ENCODE peak calls at places on chromosomes 2 and 18, in six cellular contexts. One of them, this sample, is unnamed.

GRCh38 chr2:235463893-235464292 is 29.9 kb upstream of the AGAP1 start:
- DNase-seq in GM20000: no peak
- DNase-seq in GM03348: no peak
- DNase-seq in putamen: peak; percentile 14
- DNase-seq in HEK293T: no peak
- DNase-seq in D341Med: no peak
- DNase-seq in this sample: no peak

GRCh38 chr2:11969774-11970173 is 223.3 kb downstream of the LPIN1 start:
- DNase-seq in GM20000: no peak
- DNase-seq in GM03348: no peak
- DNase-seq in putamen: no peak
- DNase-seq in HEK293T: no peak
- DNase-seq in D341Med: no peak
- DNase-seq in this sample: no peak

GRCh38 chr2:238882083-238882755 is 34.3 kb downstream of the TWIST2 start:
- DNase-seq in GM20000: no peak
- DNase-seq in GM03348: no peak
- DNase-seq in putamen: no peak
- DNase-seq in HEK293T: no peak
- DNase-seq in D341Med: no peak
- DNase-seq in this sample: no peak

GRCh38 chr2:88187038-88187676 is 17.0 kb downstream of the THNSL2 start:
- DNase-seq in GM20000: peak; percentile 49
- DNase-seq in GM03348: peak; percentile 75
- DNase-seq in putamen: peak; percentile 47
- DNase-seq in HEK293T: peak; percentile 68
- DNase-seq in D341Med: peak; percentile 74
- DNase-seq in this sample: peak; percentile 89

GRCh38 chr2:62197017-62197586 is 1.2 kb downstream of the B3GNT2 start:
- DNase-seq in GM20000: peak; percentile 45
- DNase-seq in GM03348: peak; percentile 43
- DNase-seq in putamen: no peak
- DNase-seq in HEK293T: peak; percentile 14
- DNase-seq in D341Med: peak; percentile 39
- DNase-seq in this sample: no peak

GRCh38 chr2:155308367-155309009 is 610.0 kb downstream of the KCNJ3 start:
- DNase-seq in GM20000: no peak
- DNase-seq in GM03348: no peak
- DNase-seq in putamen: no peak
- DNase-seq in HEK293T: no peak
- DNase-seq in D341Med: no peak
- DNase-seq in this sample: no peak

GRCh38 chr18:12012697-12013096 is 31.4 kb downstream of the IMPA2 start:
- DNase-seq in GM20000: no peak
- DNase-seq in GM03348: no peak
- DNase-seq in putamen: no peak
- DNase-seq in HEK293T: no peak
- DNase-seq in D341Med: no peak
- DNase-seq in this sample: no peak

GRCh38 chr18:3485153-3486149 is 35.5 kb downstream of the TGIF1 start:
- DNase-seq in GM20000: no peak
- DNase-seq in GM03348: no peak
- DNase-seq in putamen: no peak
- DNase-seq in HEK293T: no peak
- DNase-seq in D341Med: no peak
- DNase-seq in this sample: no peak

GRCh38 chr2:121897335-121897970 is 142.0 kb downstream of the TSN start:
- DNase-seq in GM20000: peak; percentile 72
- DNase-seq in GM03348: peak; percentile 61
- DNase-seq in putamen: no peak
- DNase-seq in HEK293T: peak; percentile 59
- DNase-seq in D341Med: peak; percentile 64
- DNase-seq in this sample: peak; percentile 61

GRCh38 chr2:97740590-97741182 is 27.3 kb downstream of the ZAP70 start:
- DNase-seq in GM20000: peak; percentile 87
- DNase-seq in GM03348: peak; percentile 59
- DNase-seq in putamen: no peak
- DNase-seq in HEK293T: peak; percentile 85
- DNase-seq in D341Med: peak; percentile 72
- DNase-seq in this sample: peak; percentile 84

GRCh38 chr2:25168256-25169072 is at the start of gene POMC:
- DNase-seq in GM20000: peak; percentile 69
- DNase-seq in GM03348: peak; percentile 75
- DNase-seq in putamen: no peak
- DNase-seq in HEK293T: peak; percentile 60
- DNase-seq in D341Med: peak; percentile 56
- DNase-seq in this sample: peak; percentile 73

GRCh38 chr18:45997689-45998088 is 30.6 kb upstream of the EPG5 start:
- DNase-seq in GM20000: peak; percentile 29
- DNase-seq in GM03348: no peak
- DNase-seq in putamen: no peak
- DNase-seq in HEK293T: no peak
- DNase-seq in D341Med: no peak
- DNase-seq in this sample: no peak

GRCh38 chr2:230797515-230798495 is 66.9 kb upstream of the ITM2C start:
- DNase-seq in GM20000: peak; percentile 34
- DNase-seq in GM03348: peak; percentile 23
- DNase-seq in putamen: no peak
- DNase-seq in HEK293T: no peak
- DNase-seq in D341Med: no peak
- DNase-seq in this sample: no peak

GRCh38 chr2:117942958-117943672 is 70.8 kb downstream of the CCDC93 start:
- DNase-seq in GM20000: no peak
- DNase-seq in GM03348: peak; percentile 49
- DNase-seq in putamen: no peak
- DNase-seq in HEK293T: no peak
- DNase-seq in D341Med: no peak
- DNase-seq in this sample: no peak

GRCh38 chr2:119544075-119545031 is at the start of gene CFAP221:
- DNase-seq in GM20000: peak; percentile 72
- DNase-seq in GM03348: peak; percentile 92
- DNase-seq in putamen: peak; percentile 45
- DNase-seq in HEK293T: peak; percentile 89
- DNase-seq in D341Med: peak; percentile 90
- DNase-seq in this sample: peak; percentile 90

GRCh38 chr2:9102861-9103662 is 99.6 kb upstream of the MBOAT2 start:
- DNase-seq in GM20000: no peak
- DNase-seq in GM03348: no peak
- DNase-seq in putamen: no peak
- DNase-seq in HEK293T: no peak
- DNase-seq in D341Med: no peak
- DNase-seq in this sample: peak; percentile 93

GRCh38 chr2:234137400-234138014 is 87.0 kb downstream of the SPP2 start:
- DNase-seq in GM20000: no peak
- DNase-seq in GM03348: peak; percentile 38
- DNase-seq in putamen: no peak
- DNase-seq in HEK293T: no peak
- DNase-seq in D341Med: no peak
- DNase-seq in this sample: peak; percentile 72

GRCh38 chr2:110735366-110735765 is 3.0 kb downstream of the ACOXL start:
- DNase-seq in GM20000: no peak
- DNase-seq in GM03348: no peak
- DNase-seq in putamen: no peak
- DNase-seq in HEK293T: no peak
- DNase-seq in D341Med: no peak
- DNase-seq in this sample: peak; percentile 47

GRCh38 chr18:63325086-63325686 is 5.6 kb upstream of the BCL2 start:
- DNase-seq in GM20000: no peak
- DNase-seq in GM03348: no peak
- DNase-seq in putamen: no peak
- DNase-seq in HEK293T: no peak
- DNase-seq in D341Med: no peak
- DNase-seq in this sample: no peak

GRCh38 chr2:70830333-70830732 is 5.3 kb downstream of the CD207 start:
- DNase-seq in GM20000: no peak
- DNase-seq in GM03348: no peak
- DNase-seq in putamen: no peak
- DNase-seq in HEK293T: no peak
- DNase-seq in D341Med: no peak
- DNase-seq in this sample: no peak

GRCh38 chr2:201344663-201345366 is 12.3 kb downstream of the FLACC1 start:
- DNase-seq in GM20000: no peak
- DNase-seq in GM03348: no peak
- DNase-seq in putamen: no peak
- DNase-seq in HEK293T: no peak
- DNase-seq in D341Med: no peak
- DNase-seq in this sample: peak; percentile 18

GRCh38 chr2:106159867-106160785 is 34.0 kb downstream of the UXS1 start:
- DNase-seq in GM20000: no peak
- DNase-seq in GM03348: no peak
- DNase-seq in putamen: peak; percentile 29
- DNase-seq in HEK293T: no peak
- DNase-seq in D341Med: no peak
- DNase-seq in this sample: no peak

GRCh38 chr2:13581471-13581870 is 864.7 kb downstream of the TRIB2 start:
- DNase-seq in GM20000: no peak
- DNase-seq in GM03348: no peak
- DNase-seq in putamen: no peak
- DNase-seq in HEK293T: no peak
- DNase-seq in D341Med: no peak
- DNase-seq in this sample: peak; percentile 20

GRCh38 chr2:109382946-109383345 is 230.8 kb downstream of the SEPTIN10 start:
- DNase-seq in GM20000: no peak
- DNase-seq in GM03348: peak; percentile 80
- DNase-seq in putamen: peak; percentile 32
- DNase-seq in HEK293T: no peak
- DNase-seq in D341Med: no peak
- DNase-seq in this sample: peak; percentile 22

GRCh38 chr2:234259440-234259839 is 208.9 kb downstream of the SPP2 start:
- DNase-seq in GM20000: no peak
- DNase-seq in GM03348: no peak
- DNase-seq in putamen: no peak
- DNase-seq in HEK293T: no peak
- DNase-seq in D341Med: no peak
- DNase-seq in this sample: no peak

GRCh38 chr2:20596973-20597867 is 53.7 kb downstream of the HS1BP3 start:
- DNase-seq in GM20000: no peak
- DNase-seq in GM03348: no peak
- DNase-seq in putamen: no peak
- DNase-seq in HEK293T: no peak
- DNase-seq in D341Med: no peak
- DNase-seq in this sample: no peak

GRCh38 chr18:3612315-3612714 is 162.3 kb downstream of the TGIF1 start:
- DNase-seq in GM20000: no peak
- DNase-seq in GM03348: no peak
- DNase-seq in putamen: peak; percentile 47
- DNase-seq in HEK293T: no peak
- DNase-seq in D341Med: no peak
- DNase-seq in this sample: no peak

GRCh38 chr2:25279091-25279651 is 62.6 kb downstream of the DNMT3A start:
- DNase-seq in GM20000: peak; percentile 86
- DNase-seq in GM03348: peak; percentile 27
- DNase-seq in putamen: peak; percentile 73
- DNase-seq in HEK293T: no peak
- DNase-seq in D341Med: no peak
- DNase-seq in this sample: no peak

GRCh38 chr18:39701071-39701783 is 2135.6 kb upstream of the CELF4 start:
- DNase-seq in GM20000: no peak
- DNase-seq in GM03348: no peak
- DNase-seq in putamen: no peak
- DNase-seq in HEK293T: no peak
- DNase-seq in D341Med: no peak
- DNase-seq in this sample: no peak

GRCh38 chr2:75641587-75641986 is 5.0 kb upstream of the MRPL19 start:
- DNase-seq in GM20000: no peak
- DNase-seq in GM03348: peak; percentile 17
- DNase-seq in putamen: no peak
- DNase-seq in HEK293T: no peak
- DNase-seq in D341Med: no peak
- DNase-seq in this sample: no peak

GRCh38 chr2:213627835-213628234 is 343.6 kb downstream of the SPAG16 start:
- DNase-seq in GM20000: no peak
- DNase-seq in GM03348: no peak
- DNase-seq in putamen: no peak
- DNase-seq in HEK293T: no peak
- DNase-seq in D341Med: no peak
- DNase-seq in this sample: no peak

GRCh38 chr2:9463698-9464034 is 10.7 kb upstream of the IAH1 start:
- DNase-seq in GM20000: no peak
- DNase-seq in GM03348: no peak
- DNase-seq in putamen: no peak
- DNase-seq in HEK293T: no peak
- DNase-seq in D341Med: no peak
- DNase-seq in this sample: no peak

GRCh38 chr18:77191241-77191751 is 58.4 kb upstream of the GALR1 start:
- DNase-seq in GM20000: no peak
- DNase-seq in GM03348: peak; percentile 72
- DNase-seq in putamen: no peak
- DNase-seq in HEK293T: no peak
- DNase-seq in D341Med: no peak
- DNase-seq in this sample: no peak

GRCh38 chr18:77297919-77298571 is 48.4 kb downstream of the GALR1 start:
- DNase-seq in GM20000: no peak
- DNase-seq in GM03348: no peak
- DNase-seq in putamen: no peak
- DNase-seq in HEK293T: no peak
- DNase-seq in D341Med: no peak
- DNase-seq in this sample: peak; percentile 36

GRCh38 chr2:71783815-71784214 is 330.5 kb downstream of the DYSF start:
- DNase-seq in GM20000: no peak
- DNase-seq in GM03348: no peak
- DNase-seq in putamen: no peak
- DNase-seq in HEK293T: no peak
- DNase-seq in D341Med: no peak
- DNase-seq in this sample: no peak

GRCh38 chr18:59707306-59707705 is 10.1 kb upstream of the CCBE1 start:
- DNase-seq in GM20000: no peak
- DNase-seq in GM03348: no peak
- DNase-seq in putamen: no peak
- DNase-seq in HEK293T: no peak
- DNase-seq in D341Med: no peak
- DNase-seq in this sample: peak; percentile 85

GRCh38 chr2:219836647-219837177 is 209.3 kb downstream of the SLC4A3 start:
- DNase-seq in GM20000: no peak
- DNase-seq in GM03348: peak; percentile 60
- DNase-seq in putamen: no peak
- DNase-seq in HEK293T: peak; percentile 23
- DNase-seq in D341Med: no peak
- DNase-seq in this sample: no peak

This sample was measured in ELF-1.